ENCODE peak calls at places on chromosomes 2 and 18, in four cellular contexts. G, J, D and N are unnamed samples.

GRCh38 chr2:217835931-217836881 is 166.6 kb downstream of the TNS1 start:
- DNase-seq in D (peak), J (no peak), G (no peak), N (no peak)

GRCh38 chr2:162768646-162769045 is 69.9 kb downstream of the KCNH7 start:
- DNase-seq in G (no peak), J (no peak), D (no peak), N (no peak)

GRCh38 chr2:173448938-173449471 is 94.3 kb downstream of the CDCA7 start:
- DNase-seq in J (peak), G (peak), D (peak), N (peak)

GRCh38 chr2:193845604-193846003 is 1650.9 kb upstream of the TMEFF2 start:
- DNase-seq in J (peak), G (no peak), D (no peak), N (no peak)

GRCh38 chr18:2310824-2311349 is 260.4 kb downstream of the METTL4 start:
- DNase-seq in J (no peak), D (no peak), G (no peak), N (no peak)

GRCh38 chr2:129812071-129812470 is 167.4 kb upstream of the RAB6C start:
- DNase-seq in J (no peak), D (no peak), G (no peak), N (peak)

GRCh38 chr2:112839407-112840067 is 3.0 kb upstream of the IL1B start:
- DNase-seq in G (no peak), D (no peak), J (no peak), N (no peak)

GRCh38 chr18:48790226-48790863 is 160.4 kb downstream of the SMAD7 start:
- DNase-seq in G (no peak), J (no peak), D (no peak), N (no peak)

GRCh38 chr2:10712186-10712809 is 9.1 kb upstream of the ATP6V1C2 start:
- DNase-seq in G (no peak), D (no peak), J (no peak), N (no peak)

GRCh38 chr18:59263566-59264135 is 9.6 kb downstream of the RAX start:
- DNase-seq in G (no peak), D (no peak), J (no peak), N (no peak)

GRCh38 chr2:204665244-204665643 is 120.0 kb downstream of the PARD3B start:
- DNase-seq in G (no peak), D (no peak), J (peak), N (peak)

GRCh38 chr2:216858312-216858711 is 1.6 kb downstream of the TNP1 start:
- DNase-seq in D (no peak), J (no peak), G (no peak), N (no peak)

GRCh38 chr2:9565436-9566153 is 10.0 kb upstream of the ADAM17 start:
- DNase-seq in G (no peak), D (no peak), J (peak), N (peak)

GRCh38 chr18:64886995-64887394 is 738.1 kb upstream of the LINC00305 start:
- DNase-seq in D (no peak), J (no peak), G (no peak), N (no peak)